ENCODE peak calls at places on chromosomes 6 and 20, in ten cellular contexts. E is Ammon's horn; F is EL; N is HEK293T; V is chondrocyte; Y is nephron progenitor cell; Z is epithelial cell of esophagus; O is WTC11; P is stimulated activated CD4-positive, alpha-beta T cell treated with anti-CD3 and anti-CD28 coated beads, TNF-alpha, amount 100 ng/mL, for 24 hours; T is COR-L47. K is an unnamed sample.

GRCh38 chr6:84026721-84027164 is 6.8 kb upstream of the MRAP2 start:
- DNase-seq in N (no peak), O (no peak), Z (peak; percentile 24), P (no peak), F (no peak), E (peak; percentile 49), Y (no peak), T (no peak), V (no peak), K (no peak)

GRCh38 chr6:50845499-50846108 is 26.9 kb downstream of the TFAP2B start:
- DNase-seq in N (no peak), Y (no peak), E (no peak), T (no peak), V (no peak), P (no peak), F (no peak), Z (no peak), O (peak; percentile 54), K (no peak)

GRCh38 chr20:1810926-1811620 is 84.1 kb upstream of the SIRPA start:
- DNase-seq in O (no peak), V (no peak), E (peak; percentile 74), P (no peak), Z (no peak), F (peak; percentile 61), Y (no peak), T (no peak), N (no peak), K (no peak)

GRCh38 chr6:75202676-75203131 is 3.1 kb downstream of the COL12A1 start:
- DNase-seq in Z (peak; percentile 42), V (peak; percentile 52), T (no peak), F (no peak), E (no peak), O (no peak), N (no peak), P (no peak), Y (peak; percentile 9), K (no peak)

GRCh38 chr6:121443953-121444590 is 8.6 kb downstream of the GJA1 start:
- DNase-seq in V (no peak), T (no peak), P (no peak), O (no peak), F (peak; percentile 45), Y (no peak), N (no peak), E (no peak), Z (no peak), K (no peak)

GRCh38 chr6:31948753-31949413 is 3.0 kb downstream of the CFB start:
- DNase-seq in P (no peak), T (no peak), O (no peak), Z (peak; percentile 75), F (peak; percentile 73), E (no peak), Y (no peak), V (no peak), N (no peak), K (no peak)

GRCh38 chr20:2814587-2815051 is at the start of gene C20orf141:
- DNase-seq in Y (no peak), V (no peak), E (no peak), N (no peak), F (peak; percentile 100), O (no peak), P (no peak), Z (peak; percentile 94), T (no peak), K (no peak)

GRCh38 chr20:53180928-53181362 is 208.8 kb downstream of the TSHZ2 start:
- DNase-seq in Z (no peak), T (no peak), V (no peak), E (no peak), N (no peak), F (no peak), Y (no peak), P (no peak), O (no peak), K (no peak)

GRCh38 chr20:49901588-49901987 is 13.7 kb downstream of the SPATA2 start:
- DNase-seq in T (no peak), F (no peak), E (no peak), O (no peak), P (no peak), Y (no peak), V (peak; percentile 51), N (no peak), Z (no peak), K (no peak)

GRCh38 chr6:124669713-124670480 is 292.3 kb upstream of the RNF217 start:
- DNase-seq in Z (no peak), F (peak; percentile 14), Y (no peak), T (no peak), N (no peak), E (no peak), P (no peak), V (no peak), O (no peak), K (no peak)

GRCh38 chr20:53622247-53623114 is 28.8 kb upstream of the ZNF217 start:
- DNase-seq in O (no peak), V (no peak), N (no peak), P (no peak), Z (no peak), F (no peak), Y (no peak), T (no peak), E (no peak), K (no peak)

GRCh38 chr20:48153523-48153922 is 368.2 kb upstream of the SULF2 start:
- DNase-seq in T (peak; percentile 12), Z (no peak), O (no peak), E (peak; percentile 55), F (no peak), P (no peak), N (no peak), Y (no peak), V (no peak), K (no peak)

GRCh38 chr6:142960098-142960497 is 15.1 kb upstream of the HIVEP2 start:
- DNase-seq in N (no peak), O (no peak), Y (no peak), Z (peak; percentile 13), T (no peak), F (peak; percentile 59), V (no peak), P (no peak), E (no peak), K (no peak)

GRCh38 chr6:121436172-121436965 is 923 bp downstream of the GJA1 start:
- DNase-seq in E (no peak), T (no peak), N (no peak), P (no peak), F (no peak), V (no peak), Y (peak; percentile 14), O (no peak), Z (peak; percentile 13), K (no peak)

GRCh38 chr6:119978274-119978889 is 628.8 kb upstream of the MAN1A1 start:
- DNase-seq in V (no peak), Z (peak; percentile 48), E (no peak), F (peak; percentile 13), T (no peak), P (no peak), O (no peak), N (no peak), Y (no peak), K (no peak)

GRCh38 chr6:88916615-88917198 is 46.7 kb downstream of the RNGTT start:
- DNase-seq in P (no peak), E (no peak), F (no peak), Y (no peak), N (no peak), V (no peak), T (no peak), Z (peak; percentile 84), O (no peak), K (no peak)

GRCh38 chr6:6007311-6008113 is 787 bp upstream of the NRN1 start:
- DNase-seq in Z (no peak), V (no peak), N (peak; percentile 36), F (peak; percentile 35), T (peak; percentile 25), O (peak; percentile 58), Y (peak; percentile 64), P (no peak), E (peak; percentile 52), K (no peak)

GRCh38 chr6:40473026-40473425 is 114.1 kb downstream of the LRFN2 start:
- DNase-seq in O (no peak), T (peak; percentile 33), N (no peak), E (no peak), P (no peak), V (no peak), Z (no peak), Y (no peak), F (no peak), K (no peak)

GRCh38 chr6:5214570-5215052 is 46.1 kb downstream of the LYRM4 start:
- DNase-seq in E (peak; percentile 75), P (no peak), T (no peak), V (no peak), F (peak; percentile 22), Z (peak; percentile 73), O (peak; percentile 82), Y (peak; percentile 67), N (peak; percentile 72), K (no peak)

GRCh38 chr6:108501559-108501958 is 59.2 kb upstream of the FOXO3 start:
- DNase-seq in O (no peak), N (no peak), E (no peak), Y (no peak), V (no peak), P (no peak), Z (peak; percentile 52), F (peak; percentile 59), T (no peak), K (no peak)

GRCh38 chr6:48736486-48737206 is 625.6 kb upstream of the PTCHD4 start:
- DNase-seq in V (no peak), N (no peak), P (no peak), E (no peak), F (peak; percentile 79), Y (no peak), O (no peak), T (no peak), Z (peak; percentile 25), K (no peak)

GRCh38 chr20:14219801-14220461 is 117.5 kb downstream of the FLRT3 start:
- DNase-seq in Z (peak; percentile 73), E (no peak), O (peak; percentile 28), P (no peak), T (no peak), F (no peak), Y (no peak), V (no peak), N (no peak), K (no peak)

GRCh38 chr6:15290962-15291704 is 45.3 kb downstream of the JARID2 start:
- DNase-seq in P (no peak), V (no peak), F (no peak), T (no peak), Z (no peak), N (no peak), Y (no peak), E (no peak), O (no peak), K (no peak)

GRCh38 chr20:40643891-40644290 is 45.1 kb downstream of the MAFB start:
- DNase-seq in N (no peak), Z (no peak), E (no peak), F (no peak), P (no peak), V (no peak), T (no peak), O (no peak), Y (no peak), K (no peak)

GRCh38 chr6:41705996-41706835 is 29.2 kb downstream of the TFEB start:
- DNase-seq in P (peak; percentile 37), T (peak; percentile 79), Z (peak; percentile 73), E (peak; percentile 93), F (peak; percentile 78), Y (peak; percentile 66), V (no peak), O (peak; percentile 81), N (peak; percentile 85), K (peak; percentile 26)

GRCh38 chr6:39280247-39280731 is 33.9 kb downstream of the KCNK17 start:
- DNase-seq in Z (peak; percentile 78), Y (no peak), F (peak; percentile 38), V (no peak), N (no peak), O (no peak), P (no peak), E (no peak), T (no peak), K (no peak)

GRCh38 chr20:4607287-4607713 is 114.4 kb upstream of the PRND start:
- DNase-seq in N (peak; percentile 69), Y (peak; percentile 70), E (peak; percentile 76), T (peak; percentile 19), Z (peak; percentile 65), P (peak; percentile 21), F (peak; percentile 72), O (peak; percentile 64), V (no peak), K (peak; percentile 30)

GRCh38 chr6:36078159-36078558 is 50.6 kb downstream of the MAPK14 start:
- DNase-seq in V (no peak), T (no peak), F (no peak), P (no peak), N (no peak), O (no peak), Y (no peak), Z (no peak), E (no peak), K (no peak)